ENCODE peak calls at places on chromosomes 3 and 15, in six cellular contexts. One of them, this sample, is unnamed.

GRCh38 chr3:53350652-53351051 is 3.3 kb upstream of the DCP1A start:
- DNase-seq in kidney epithelial cell: no peak
- DNase-seq in tibial artery: no peak
- DNase-seq in fibroblast of the aortic adventitia: peak
- DNase-seq in fibroblast of pulmonary artery: no peak
- DNase-seq in heart left ventricle: no peak
- DNase-seq in this sample: no peak

GRCh38 chr3:126107960-126108688 is 24.2 kb upstream of the SLC41A3 start:
- DNase-seq in kidney epithelial cell: no peak
- DNase-seq in tibial artery: peak
- DNase-seq in fibroblast of the aortic adventitia: no peak
- DNase-seq in fibroblast of pulmonary artery: no peak
- DNase-seq in heart left ventricle: no peak
- DNase-seq in this sample: no peak

GRCh38 chr3:188513662-188514328 is 359.8 kb downstream of the LPP start:
- DNase-seq in kidney epithelial cell: no peak
- DNase-seq in tibial artery: no peak
- DNase-seq in fibroblast of the aortic adventitia: no peak
- DNase-seq in fibroblast of pulmonary artery: no peak
- DNase-seq in heart left ventricle: no peak
- DNase-seq in this sample: no peak

GRCh38 chr15:35944945-35945344 is 399.0 kb upstream of the DPH6 start:
- DNase-seq in kidney epithelial cell: no peak
- DNase-seq in tibial artery: no peak
- DNase-seq in fibroblast of the aortic adventitia: no peak
- DNase-seq in fibroblast of pulmonary artery: no peak
- DNase-seq in heart left ventricle: no peak
- DNase-seq in this sample: no peak

GRCh38 chr3:106421928-106422327 is 553.1 kb upstream of the CBLB start:
- DNase-seq in kidney epithelial cell: no peak
- DNase-seq in tibial artery: no peak
- DNase-seq in fibroblast of the aortic adventitia: peak
- DNase-seq in fibroblast of pulmonary artery: peak
- DNase-seq in heart left ventricle: no peak
- DNase-seq in this sample: no peak

GRCh38 chr15:79007066-79007465 is 62.2 kb upstream of the CTSH start:
- DNase-seq in kidney epithelial cell: no peak
- DNase-seq in tibial artery: peak
- DNase-seq in fibroblast of the aortic adventitia: peak
- DNase-seq in fibroblast of pulmonary artery: peak
- DNase-seq in heart left ventricle: no peak
- DNase-seq in this sample: peak

GRCh38 chr3:25900171-25900570 is 110.3 kb downstream of the OXSM start:
- DNase-seq in kidney epithelial cell: no peak
- DNase-seq in tibial artery: no peak
- DNase-seq in fibroblast of the aortic adventitia: no peak
- DNase-seq in fibroblast of pulmonary artery: no peak
- DNase-seq in heart left ventricle: no peak
- DNase-seq in this sample: no peak

GRCh38 chr3:11638669-11639402 is 4.9 kb downstream of the VGLL4 start:
- DNase-seq in kidney epithelial cell: no peak
- DNase-seq in tibial artery: no peak
- DNase-seq in fibroblast of the aortic adventitia: peak
- DNase-seq in fibroblast of pulmonary artery: peak
- DNase-seq in heart left ventricle: peak
- DNase-seq in this sample: no peak

GRCh38 chr3:152051501-152052404 is 178.3 kb downstream of the SUCNR1 start:
- DNase-seq in kidney epithelial cell: no peak
- DNase-seq in tibial artery: no peak
- DNase-seq in fibroblast of the aortic adventitia: peak
- DNase-seq in fibroblast of pulmonary artery: peak
- DNase-seq in heart left ventricle: no peak
- DNase-seq in this sample: no peak

GRCh38 chr3:46442591-46443530 is 21.8 kb downstream of the LTF start:
- DNase-seq in kidney epithelial cell: no peak
- DNase-seq in tibial artery: no peak
- DNase-seq in fibroblast of the aortic adventitia: peak
- DNase-seq in fibroblast of pulmonary artery: no peak
- DNase-seq in heart left ventricle: no peak
- DNase-seq in this sample: no peak

GRCh38 chr3:65356331-65357286 is 668.8 kb upstream of the ADAMTS9 start:
- DNase-seq in kidney epithelial cell: no peak
- DNase-seq in tibial artery: no peak
- DNase-seq in fibroblast of the aortic adventitia: no peak
- DNase-seq in fibroblast of pulmonary artery: no peak
- DNase-seq in heart left ventricle: no peak
- DNase-seq in this sample: no peak

GRCh38 chr3:128266453-128266852 is 113.2 kb downstream of the EEFSEC start:
- DNase-seq in kidney epithelial cell: no peak
- DNase-seq in tibial artery: no peak
- DNase-seq in fibroblast of the aortic adventitia: no peak
- DNase-seq in fibroblast of pulmonary artery: peak
- DNase-seq in heart left ventricle: no peak
- DNase-seq in this sample: no peak

GRCh38 chr3:194449913-194450312 is 36.9 kb downstream of the ATP13A3 start:
- DNase-seq in kidney epithelial cell: no peak
- DNase-seq in tibial artery: no peak
- DNase-seq in fibroblast of the aortic adventitia: no peak
- DNase-seq in fibroblast of pulmonary artery: no peak
- DNase-seq in heart left ventricle: no peak
- DNase-seq in this sample: no peak

GRCh38 chr15:79161837-79162508 is 71.4 kb upstream of the RASGRF1 start:
- DNase-seq in kidney epithelial cell: no peak
- DNase-seq in tibial artery: no peak
- DNase-seq in fibroblast of the aortic adventitia: no peak
- DNase-seq in fibroblast of pulmonary artery: no peak
- DNase-seq in heart left ventricle: no peak
- DNase-seq in this sample: no peak

GRCh38 chr15:99135194-99135593 is 30.3 kb downstream of the SYNM start:
- DNase-seq in kidney epithelial cell: no peak
- DNase-seq in tibial artery: no peak
- DNase-seq in fibroblast of the aortic adventitia: no peak
- DNase-seq in fibroblast of pulmonary artery: no peak
- DNase-seq in heart left ventricle: no peak
- DNase-seq in this sample: no peak

GRCh38 chr15:51830279-51830806 is 890 bp downstream of the TMOD3 start:
- DNase-seq in kidney epithelial cell: no peak
- DNase-seq in tibial artery: no peak
- DNase-seq in fibroblast of the aortic adventitia: peak
- DNase-seq in fibroblast of pulmonary artery: peak
- DNase-seq in heart left ventricle: peak
- DNase-seq in this sample: no peak

GRCh38 chr3:14633819-14634424 is 17.6 kb upstream of the CCDC174 start:
- DNase-seq in kidney epithelial cell: no peak
- DNase-seq in tibial artery: peak
- DNase-seq in fibroblast of the aortic adventitia: peak
- DNase-seq in fibroblast of pulmonary artery: peak
- DNase-seq in heart left ventricle: peak
- DNase-seq in this sample: peak

GRCh38 chr3:152039887-152040286 is 166.4 kb downstream of the SUCNR1 start:
- DNase-seq in kidney epithelial cell: no peak
- DNase-seq in tibial artery: no peak
- DNase-seq in fibroblast of the aortic adventitia: no peak
- DNase-seq in fibroblast of pulmonary artery: no peak
- DNase-seq in heart left ventricle: no peak
- DNase-seq in this sample: no peak

GRCh38 chr3:99895706-99896441 is 78.2 kb downstream of the CMSS1 start:
- DNase-seq in kidney epithelial cell: peak
- DNase-seq in tibial artery: no peak
- DNase-seq in fibroblast of the aortic adventitia: peak
- DNase-seq in fibroblast of pulmonary artery: peak
- DNase-seq in heart left ventricle: no peak
- DNase-seq in this sample: no peak

GRCh38 chr15:47746516-47746915 is 29.2 kb downstream of the SEMA6D start:
- DNase-seq in kidney epithelial cell: no peak
- DNase-seq in tibial artery: no peak
- DNase-seq in fibroblast of the aortic adventitia: no peak
- DNase-seq in fibroblast of pulmonary artery: no peak
- DNase-seq in heart left ventricle: no peak
- DNase-seq in this sample: no peak

GRCh38 chr15:47743385-47743784 is 26.1 kb downstream of the SEMA6D start:
- DNase-seq in kidney epithelial cell: no peak
- DNase-seq in tibial artery: no peak
- DNase-seq in fibroblast of the aortic adventitia: no peak
- DNase-seq in fibroblast of pulmonary artery: no peak
- DNase-seq in heart left ventricle: no peak
- DNase-seq in this sample: no peak

GRCh38 chr15:47744496-47744895 is 27.2 kb downstream of the SEMA6D start:
- DNase-seq in kidney epithelial cell: no peak
- DNase-seq in tibial artery: no peak
- DNase-seq in fibroblast of the aortic adventitia: no peak
- DNase-seq in fibroblast of pulmonary artery: no peak
- DNase-seq in heart left ventricle: no peak
- DNase-seq in this sample: no peak

GRCh38 chr15:47743886-47744285 is 26.6 kb downstream of the SEMA6D start:
- DNase-seq in kidney epithelial cell: no peak
- DNase-seq in tibial artery: no peak
- DNase-seq in fibroblast of the aortic adventitia: no peak
- DNase-seq in fibroblast of pulmonary artery: no peak
- DNase-seq in heart left ventricle: no peak
- DNase-seq in this sample: no peak

GRCh38 chr15:47744973-47745372 is 27.7 kb downstream of the SEMA6D start:
- DNase-seq in kidney epithelial cell: no peak
- DNase-seq in tibial artery: no peak
- DNase-seq in fibroblast of the aortic adventitia: no peak
- DNase-seq in fibroblast of pulmonary artery: no peak
- DNase-seq in heart left ventricle: no peak
- DNase-seq in this sample: no peak
- H3K4me3 ChIP-seq in kidney epithelial cell: no peak
- H3K4me3 ChIP-seq in tibial artery: no peak
- H3K4me3 ChIP-seq in fibroblast of the aortic adventitia: no peak
- H3K4me3 ChIP-seq in fibroblast of pulmonary artery: no peak
- H3K4me3 ChIP-seq in heart left ventricle: no peak
- H3K4me3 ChIP-seq in this sample: no peak

DNA sequence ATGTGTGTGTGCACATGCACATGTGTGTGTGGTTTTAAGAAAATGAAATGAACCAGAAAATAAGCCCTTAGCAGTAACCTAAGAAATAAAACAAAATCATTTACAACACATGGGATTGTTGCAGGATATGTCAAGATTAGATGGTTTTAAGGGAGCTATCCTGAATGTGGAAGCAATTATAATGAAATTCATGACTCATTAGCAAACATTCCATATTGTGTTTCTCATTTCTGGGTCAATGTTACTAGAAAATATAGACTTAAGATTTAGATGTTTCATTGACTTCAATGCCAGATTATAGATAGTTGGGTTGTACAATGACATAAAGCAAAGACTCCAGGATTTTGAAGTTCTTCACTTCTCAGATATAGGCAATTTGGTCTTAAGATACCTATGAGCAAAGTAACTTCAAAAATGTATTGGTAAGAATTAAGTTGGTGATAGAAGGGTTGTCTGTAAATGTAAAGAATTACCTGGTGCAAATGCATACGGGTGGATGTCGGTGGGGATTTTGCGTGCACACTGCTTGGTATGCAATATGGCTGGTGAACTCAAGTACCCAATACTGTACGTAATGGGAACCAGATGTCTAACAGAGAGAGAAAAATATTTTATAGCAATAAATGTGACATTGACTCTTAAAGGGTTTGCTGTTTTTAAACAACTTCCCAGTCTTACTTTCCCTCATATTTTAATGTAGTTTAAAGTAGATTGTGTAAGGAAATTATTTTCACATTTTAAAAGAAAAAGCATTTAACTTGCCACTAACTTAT is 53.9 kb upstream of the NR2F2 start:
- DNase-seq in kidney epithelial cell: no peak
- DNase-seq in tibial artery: no peak
- DNase-seq in fibroblast of the aortic adventitia: peak
- DNase-seq in fibroblast of pulmonary artery: peak
- DNase-seq in heart left ventricle: no peak
- DNase-seq in this sample: no peak
- H3K4me3 ChIP-seq in kidney epithelial cell: no peak
- H3K4me3 ChIP-seq in tibial artery: no peak
- H3K4me3 ChIP-seq in fibroblast of the aortic adventitia: no peak
- H3K4me3 ChIP-seq in fibroblast of pulmonary artery: no peak
- H3K4me3 ChIP-seq in heart left ventricle: no peak
- H3K4me3 ChIP-seq in this sample: no peak

DNA sequence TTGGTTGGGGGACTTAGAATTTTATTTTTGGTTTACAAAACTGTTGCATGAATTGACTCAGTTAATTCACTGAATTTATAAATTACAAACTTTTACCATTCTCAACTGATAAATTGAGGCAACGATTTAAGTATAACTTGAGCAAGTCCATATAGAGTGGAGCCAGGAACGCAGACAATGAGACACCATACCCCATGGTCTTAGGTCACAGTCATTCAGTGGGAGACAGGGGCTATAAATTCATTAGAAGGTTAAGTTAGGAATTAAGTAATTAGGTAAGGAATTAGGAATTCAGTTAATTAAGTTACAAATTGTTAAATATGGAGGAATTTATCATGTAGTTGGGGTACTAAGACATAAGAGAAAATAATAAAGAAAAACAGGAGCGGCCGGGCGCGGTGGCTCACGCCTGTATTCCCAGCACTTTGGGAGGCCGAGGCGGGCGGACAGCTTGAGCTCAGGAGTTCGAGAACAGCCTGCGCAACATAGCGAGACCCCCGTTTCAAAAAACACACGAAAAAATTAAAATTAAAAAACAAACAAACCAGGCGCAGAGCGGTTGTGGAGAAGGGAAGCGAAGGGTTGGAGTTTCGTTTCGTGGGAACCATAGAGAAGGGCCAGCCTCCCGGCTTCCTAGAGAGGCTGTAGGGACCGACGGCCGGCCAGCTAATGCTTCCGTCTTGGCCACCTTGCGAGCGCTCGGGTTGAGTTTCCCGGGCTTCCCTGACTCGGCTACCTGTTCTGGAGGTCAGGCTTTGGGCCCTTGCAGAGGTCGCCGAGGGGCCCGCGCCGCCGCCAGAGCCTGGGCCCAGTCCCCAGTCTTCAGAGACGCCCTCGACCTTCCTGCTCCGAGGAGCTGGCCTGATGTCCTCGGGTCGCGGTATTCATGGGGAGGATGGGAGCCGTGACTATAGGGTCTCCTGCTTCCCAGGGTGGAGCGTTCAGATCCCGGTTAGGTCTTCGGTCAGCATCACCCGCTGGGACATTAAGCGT is at the start of gene ZNF619:
- DNase-seq in kidney epithelial cell: no peak
- DNase-seq in tibial artery: peak
- DNase-seq in fibroblast of the aortic adventitia: peak
- DNase-seq in fibroblast of pulmonary artery: peak
- DNase-seq in heart left ventricle: peak
- DNase-seq in this sample: peak
- H3K4me3 ChIP-seq in kidney epithelial cell: peak
- H3K4me3 ChIP-seq in tibial artery: peak
- H3K4me3 ChIP-seq in fibroblast of the aortic adventitia: peak
- H3K4me3 ChIP-seq in fibroblast of pulmonary artery: peak
- H3K4me3 ChIP-seq in heart left ventricle: peak
- H3K4me3 ChIP-seq in this sample: peak

GRCh38 chr3:8500208-8500961 is 1.2 kb upstream of the LMCD1 start:
- DNase-seq in kidney epithelial cell: no peak
- DNase-seq in tibial artery: no peak
- DNase-seq in fibroblast of the aortic adventitia: peak
- DNase-seq in fibroblast of pulmonary artery: peak
- DNase-seq in heart left ventricle: no peak
- DNase-seq in this sample: no peak
- H3K4me3 ChIP-seq in kidney epithelial cell: no peak
- H3K4me3 ChIP-seq in tibial artery: peak
- H3K4me3 ChIP-seq in fibroblast of the aortic adventitia: peak
- H3K4me3 ChIP-seq in fibroblast of pulmonary artery: no peak
- H3K4me3 ChIP-seq in heart left ventricle: peak
- H3K4me3 ChIP-seq in this sample: peak

This sample was measured in left ventricle myocardium inferior.